ENCODE peak calls at places on chromosomes 6 and 20, in six cellular contexts. G is kidney glomerular epithelial cell; I is NCI-H2029; H is stimulated activated effector memory CD8-positive, alpha-beta T cell treated with anti-CD3 and anti-CD28 coated beads, Interleukin-12 subunit alpha, Interleukin-12 subunit beta, amount 100 ng/mL, for 72 hours; R is tibial artery; Y is NCI-H1694. W is an unnamed sample.

GRCh38 chr6:114007451-114007953 is 36.6 kb upstream of the HDAC2 start:
- DNase-seq in G (peak; percentile 8), I (no peak), H (no peak), R (no peak), Y (no peak), W (no peak)

GRCh38 chr6:74000582-74000981 is 304.6 kb downstream of the CD109 start:
- DNase-seq in G (no peak), I (no peak), H (no peak), R (no peak), Y (no peak), W (no peak)

GRCh38 chr6:55643868-55644267 is 64.9 kb upstream of the HMGCLL1 start:
- DNase-seq in G (no peak), I (no peak), H (no peak), R (no peak), Y (no peak), W (no peak)

GRCh38 chr6:55379895-55380294 is 52.6 kb downstream of the GFRAL start:
- DNase-seq in G (no peak), I (no peak), H (no peak), R (no peak), Y (no peak), W (no peak)

GRCh38 chr6:159727717-159728440 is 573 bp downstream of the WTAP start:
- DNase-seq in G (no peak), I (peak; percentile 34), H (no peak), R (no peak), Y (no peak), W (no peak)

GRCh38 chr20:63537525-63538203 is 488 bp upstream of the PTK6 start:
- DNase-seq in G (peak; percentile 64), I (peak; percentile 71), H (peak; percentile 99), R (peak; percentile 87), Y (peak; percentile 63), W (peak; percentile 90)

GRCh38 chr6:25309886-25310285 is 30.7 kb downstream of the CARMIL1 start:
- DNase-seq in G (no peak), I (no peak), H (no peak), R (no peak), Y (no peak), W (no peak)

GRCh38 chr6:43948527-43949450 is 178.5 kb downstream of the MRPL14 start:
- DNase-seq in G (no peak), I (no peak), H (no peak), R (no peak), Y (no peak), W (no peak)

GRCh38 chr20:50704514-50704913 is 13.2 kb upstream of the RIPOR3 start:
- DNase-seq in G (no peak), I (no peak), H (no peak), R (no peak), Y (no peak), W (no peak)

GRCh38 chr6:25963426-25964123 is 973 bp downstream of the TRIM38 start:
- DNase-seq in G (no peak), I (peak; percentile 67), H (no peak), R (no peak), Y (no peak), W (no peak)

GRCh38 chr6:5287966-5288297 is 26.6 kb downstream of the FARS2 start:
- DNase-seq in G (no peak), I (no peak), H (no peak), R (no peak), Y (no peak), W (no peak)

GRCh38 chr6:28522594-28523557 is 2.8 kb upstream of the GPX5 start:
- DNase-seq in G (no peak), I (no peak), H (no peak), R (no peak), Y (no peak), W (no peak)

GRCh38 chr6:56845027-56845426 is 109.9 kb upstream of the BEND6 start:
- DNase-seq in G (no peak), I (no peak), H (no peak), R (no peak), Y (no peak), W (no peak)

GRCh38 chr6:128860782-128861181 is 22.2 kb upstream of the LAMA2 start:
- DNase-seq in G (no peak), I (no peak), H (no peak), R (no peak), Y (no peak), W (no peak)

GRCh38 chr6:155079985-155080452 is 84.9 kb downstream of the TIAM2 start:
- DNase-seq in G (no peak), I (no peak), H (peak; percentile 52), R (no peak), Y (no peak), W (no peak)

GRCh38 chr6:137866200-137866913 is 702 bp upstream of the TNFAIP3 start:
- DNase-seq in G (peak; percentile 18), I (no peak), H (peak; percentile 91), R (no peak), Y (no peak), W (peak; percentile 5)

GRCh38 chr20:13791562-13792459 is 7.0 kb downstream of the NDUFAF5 start:
- DNase-seq in G (no peak), I (no peak), H (no peak), R (no peak), Y (no peak), W (no peak)

GRCh38 chr6:108559884-108560462 is 744 bp upstream of the FOXO3 start:
- DNase-seq in G (peak; percentile 75), I (peak; percentile 73), H (peak; percentile 83), R (peak; percentile 91), Y (no peak), W (no peak)

GRCh38 chr6:93917216-93917615 is 497.9 kb upstream of the EPHA7 start:
- DNase-seq in G (no peak), I (no peak), H (no peak), R (no peak), Y (no peak), W (no peak)

GRCh38 chr20:40600441-40601235 is 88.4 kb downstream of the MAFB start:
- DNase-seq in G (peak; percentile 8), I (no peak), H (no peak), R (no peak), Y (no peak), W (no peak)

GRCh38 chr6:36701401-36701991 is 3.9 kb downstream of the RAB44 start:
- DNase-seq in G (no peak), I (no peak), H (no peak), R (peak; percentile 44), Y (no peak), W (no peak)

GRCh38 chr20:764255-764654 is 4.0 kb downstream of the SLC52A3 start:
- DNase-seq in G (no peak), I (no peak), H (no peak), R (no peak), Y (no peak), W (no peak)

GRCh38 chr20:32155017-32155965 is 45.8 kb downstream of the TM9SF4 start:
- DNase-seq in G (peak; percentile 89), I (peak; percentile 89), H (no peak), R (peak; percentile 91), Y (no peak), W (no peak)

GRCh38 chr6:148507774-148508173 is 165.1 kb downstream of the SASH1 start:
- DNase-seq in G (no peak), I (no peak), H (no peak), R (peak; percentile 87), Y (no peak), W (no peak)

GRCh38 chr6:158816329-158816728 is 2.8 kb downstream of the EZR start:
- DNase-seq in G (peak; percentile 54), I (no peak), H (no peak), R (no peak), Y (no peak), W (no peak)

GRCh38 chr6:138099832-138100231 is 7.4 kb downstream of the PERP start:
- DNase-seq in G (peak; percentile 35), I (no peak), H (no peak), R (no peak), Y (no peak), W (no peak)

GRCh38 chr6:56148488-56149190 is 98.7 kb downstream of the COL21A1 start:
- DNase-seq in G (no peak), I (no peak), H (no peak), R (no peak), Y (no peak), W (no peak)

GRCh38 chr6:29705389-29706231 is 17.6 kb upstream of the HLA-F start:
- DNase-seq in G (peak; percentile 66), I (peak; percentile 5), H (peak; percentile 45), R (no peak), Y (peak; percentile 37), W (peak; percentile 68)

GRCh38 chr6:152001408-152001807 is 193.9 kb downstream of the ESR1 start:
- DNase-seq in G (no peak), I (no peak), H (no peak), R (no peak), Y (no peak), W (no peak)

GRCh38 chr6:109690373-109690739 is 646 bp downstream of the AK9 start:
- DNase-seq in G (peak; percentile 5), I (peak; percentile 72), H (peak; percentile 81), R (peak; percentile 74), Y (no peak), W (peak; percentile 50)

GRCh38 chr6:137846772-137847313 is 20.2 kb upstream of the TNFAIP3 start:
- DNase-seq in G (no peak), I (no peak), H (peak; percentile 64), R (peak; percentile 84), Y (no peak), W (no peak)

GRCh38 chr6:106508836-106509235 is 120.5 kb downstream of the RTN4IP1 start:
- DNase-seq in G (no peak), I (no peak), H (no peak), R (no peak), Y (no peak), W (no peak)

GRCh38 chr6:3478341-3478740 is 21.5 kb upstream of the SLC22A23 start:
- DNase-seq in G (no peak), I (no peak), H (no peak), R (no peak), Y (no peak), W (no peak)

GRCh38 chr20:63747622-63748355 is 8.2 kb downstream of the SLC2A4RG start:
- DNase-seq in G (no peak), I (no peak), H (no peak), R (no peak), Y (no peak), W (no peak)

GRCh38 chr6:139407718-139408222 is 33.3 kb upstream of the CITED2 start:
- DNase-seq in G (peak; percentile 100), I (no peak), H (no peak), R (no peak), Y (no peak), W (no peak)

GRCh38 chr20:44388466-44389023 is 33.0 kb downstream of the HNF4A start:
- DNase-seq in G (peak; percentile 54), I (peak; percentile 39), H (peak; percentile 80), R (peak; percentile 76), Y (peak; percentile 47), W (peak; percentile 31)

GRCh38 chr6:104718672-104719071 is 141.0 kb downstream of the HACE1 start:
- DNase-seq in G (no peak), I (no peak), H (no peak), R (no peak), Y (no peak), W (no peak)

GRCh38 chr20:35146299-35146921 is 726 bp downstream of the EDEM2 start:
- DNase-seq in G (peak; percentile 29), I (no peak), H (no peak), R (peak; percentile 68), Y (no peak), W (no peak)

W was measured in cerebellum.